ENCODE peak calls at places on chromosomes 4 and X, in ten cellular contexts. C is stomach, N is left ventricle myocardium inferior, D is GM12864, F is HFF-Myc, T is A673, K is transverse colon, A is tibial artery, G is body of pancreas, U is fibroblast of pulmonary artery. W is an unnamed sample.
A peak's percentile ranks its signal among the peaks of the same experiment; 100 is the strongest.

GRCh38 chr4:42558156-42558555 is 98.7 kb downstream of the ATP8A1 start:
- DNase-seq in C (no peak), N (no peak), D (no peak), F (no peak), T (no peak), K (no peak), A (no peak), G (no peak), U (no peak), W (no peak)

GRCh38 chr4:128980816-128981326 is 112.5 kb downstream of the SCLT1 start:
- DNase-seq in C (no peak), N (no peak), D (no peak), F (no peak), T (no peak), K (no peak), A (no peak), G (no peak), U (no peak), W (no peak)

GRCh38 chr4:173448919-173449641 is 50.2 kb upstream of the SCRG1 start:
- DNase-seq in C (no peak), N (peak; percentile 24), D (no peak), F (no peak), T (peak; percentile 47), K (no peak), A (no peak), G (no peak), U (no peak), W (no peak)

GRCh38 chr4:164819366-164819765 is 57.6 kb upstream of the APELA start:
- DNase-seq in C (no peak), N (no peak), D (no peak), F (no peak), T (no peak), K (no peak), A (no peak), G (no peak), U (no peak), W (no peak)

GRCh38 chr4:177547985-177548384 is 105.7 kb upstream of the AGA start:
- DNase-seq in C (no peak), N (no peak), D (no peak), F (no peak), T (no peak), K (no peak), A (no peak), G (no peak), U (no peak), W (no peak)

GRCh38 chrX:106752101-106752678 is 25.7 kb downstream of the RNF128 start:
- DNase-seq in C (no peak), N (no peak), D (no peak), F (no peak), T (peak; percentile 0), K (no peak), A (no peak), G (no peak), U (peak; percentile 17), W (peak; percentile 18)

GRCh38 chr4:44446801-44447562 is 1.6 kb downstream of the KCTD8 start:
- DNase-seq in C (peak; percentile 33), N (no peak), D (no peak), F (no peak), T (no peak), K (no peak), A (no peak), G (peak; percentile 18), U (no peak), W (no peak)

GRCh38 chrX:66731398-66731797 is 92.5 kb upstream of the EDA2R start:
- DNase-seq in C (no peak), N (no peak), D (no peak), F (peak; percentile 26), T (peak; percentile 35), K (no peak), A (no peak), G (no peak), U (peak; percentile 68), W (peak; percentile 68)

GRCh38 chr4:65391814-65392213 is 278.5 kb downstream of the EPHA5 start:
- DNase-seq in C (no peak), N (no peak), D (no peak), F (no peak), T (no peak), K (no peak), A (no peak), G (no peak), U (no peak), W (no peak)

GRCh38 chr4:123127218-123127617 is 204.8 kb upstream of the NUDT6 start:
- DNase-seq in C (no peak), N (no peak), D (no peak), F (no peak), T (peak; percentile 55), K (no peak), A (no peak), G (no peak), U (peak; percentile 78), W (peak; percentile 33)

GRCh38 chr4:133147365-133147821 is 1.7 kb upstream of the PCDH10 start:
- DNase-seq in C (no peak), N (no peak), D (no peak), F (no peak), T (peak; percentile 21), K (no peak), A (peak; percentile 55), G (no peak), U (peak; percentile 13), W (no peak)

GRCh38 chr4:112532267-112532666 is 16.3 kb upstream of the NEUROG2 start:
- DNase-seq in C (no peak), N (no peak), D (no peak), F (no peak), T (no peak), K (no peak), A (no peak), G (no peak), U (no peak), W (peak; percentile 70)

GRCh38 chrX:133412246-133412645 is 3.0 kb downstream of the GPC4 start:
- DNase-seq in C (no peak), N (no peak), D (no peak), F (no peak), T (peak; percentile 32), K (no peak), A (no peak), G (no peak), U (peak; percentile 35), W (peak; percentile 38)
- TF ChIP-seq CTCF in C (no peak), N (no peak), D (no peak), F (no peak), T (no peak), K (no peak), A (no peak), G (no peak), U (no peak), W (no peak)

DNA sequence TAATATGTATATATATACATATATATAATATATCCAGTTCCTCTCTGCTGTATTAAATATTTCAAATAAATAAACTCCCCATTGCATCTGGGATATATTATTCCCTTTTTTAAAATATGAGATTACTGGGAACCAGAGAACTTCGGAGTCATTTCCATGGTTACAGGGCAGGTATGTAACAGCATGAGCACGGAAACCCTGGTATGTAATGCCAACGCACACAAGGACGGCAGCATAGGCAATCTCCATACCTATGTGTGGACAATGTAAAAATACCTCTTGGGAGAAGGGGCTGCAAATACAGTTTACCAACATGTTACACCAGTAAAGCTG is 62.8 kb downstream of the NUDT10 start:
- DNase-seq in C (no peak), N (no peak), D (no peak), F (no peak), T (no peak), K (no peak), A (no peak), G (no peak), U (no peak), W (no peak)
- H3K4me3 ChIP-seq in C (peak overlapping the region; percentile 46), N (peak overlapping the region; percentile 61), D (no peak overlapping the region), F (no peak overlapping the region), T (peak overlapping the region; percentile 59), K (no peak overlapping the region), A (peak overlapping the region; percentile 54), G (no peak overlapping the region), U (no peak overlapping the region), W (peak overlapping the region; percentile 40)

GRCh38 chrX:9383655-9384054 is 81.2 kb upstream of the TBL1X start:
- DNase-seq in C (no peak), N (no peak), D (no peak), F (no peak), T (no peak), K (no peak), A (no peak), G (no peak), U (no peak), W (no peak)
- TF ChIP-seq CTCF in C (no peak), N (no peak), D (no peak), F (no peak), T (no peak), K (no peak), A (no peak), G (no peak), U (no peak), W (no peak)

DNA sequence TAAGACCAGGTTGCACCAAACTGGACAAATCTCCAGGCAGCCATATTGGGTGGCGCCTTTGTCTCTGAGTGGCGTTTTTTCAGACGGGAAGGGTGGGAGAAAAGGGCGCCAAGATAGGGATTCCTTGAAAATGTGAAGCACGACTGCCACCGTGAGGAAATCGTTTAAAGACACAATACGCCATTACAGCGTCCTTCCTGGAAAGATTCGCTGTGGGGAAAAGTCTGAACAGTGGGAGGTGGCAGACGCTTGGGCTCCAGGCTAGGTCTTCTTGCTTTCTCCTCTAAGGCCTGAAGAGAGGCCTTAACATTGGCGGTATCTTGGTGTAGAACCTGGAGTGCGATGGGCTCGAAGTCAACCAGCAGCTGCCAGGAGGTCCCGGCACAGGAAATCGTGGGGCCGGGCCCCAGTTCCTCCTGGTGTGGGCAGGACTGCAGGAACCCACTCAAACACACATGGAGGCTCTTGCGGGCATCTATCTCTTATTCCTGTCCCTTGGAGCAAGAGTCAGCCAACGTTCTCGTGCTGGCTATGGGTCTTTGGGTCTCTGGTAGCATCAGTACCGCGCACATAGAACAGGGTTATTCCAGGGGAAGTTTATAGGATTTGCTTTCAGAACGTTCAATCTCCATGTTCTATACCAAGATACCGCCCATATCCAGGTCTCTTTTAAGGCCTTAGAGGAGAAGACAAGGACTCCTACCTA is 208.8 kb downstream of the OR13H1 start:
- DNase-seq in C (peak; percentile 84), N (no peak), D (no peak), F (no peak), T (peak; percentile 89), K (peak; percentile 89), A (no peak), G (peak; percentile 91), U (no peak), W (peak; percentile 89)
- H3K4me3 ChIP-seq in C (peak overlapping the region; percentile 60), N (no peak overlapping the region), D (no peak overlapping the region), F (no peak overlapping the region), T (peak overlapping the region; percentile 47), K (peak overlapping the region; percentile 7), A (no peak overlapping the region), G (no peak overlapping the region), U (no peak overlapping the region), W (peak overlapping the region; percentile 51)

W was measured in fibroblast of mammary gland.